ENCODE peak calls at places on chromosomes 11 and 22, in nine cellular contexts. M is GM04504; E is activated CD4-positive, alpha-beta T cell treated with anti-CD3 and anti-CD28 coated beads, Interleukin-2, amount 50 U/mL, for 1 hour; J is AG09309; G is fibroblast of mammary gland; B is WERI-Rb-1; P is cardiac muscle cell; T is NCI-H2029; A is cardiac fibroblast. V is an unnamed sample.
A peak's percentile ranks its signal among the peaks of the same experiment; 100 is the strongest.

GRCh38 chr11:122775675-122776271 is 62.5 kb upstream of the CRTAM start:
- DNase-seq in P (no peak), E (no peak), T (no peak), J (no peak), M (no peak), A (no peak), B (no peak), G (no peak), V (no peak)

GRCh38 chr11:77083553-77084245 is 16.9 kb downstream of the CAPN5 start:
- DNase-seq in A (no peak), M (no peak), P (no peak), J (no peak), E (no peak), T (no peak), B (no peak), G (no peak), V (no peak)

GRCh38 chr11:61791737-61792309 is 576 bp downstream of the TMEM258 start:
- DNase-seq in E (peak; percentile 25), M (peak; percentile 69), A (peak; percentile 95), P (peak; percentile 84), G (peak; percentile 96), J (peak; percentile 68), B (peak; percentile 73), T (peak; percentile 85), V (no peak)

GRCh38 chr11:110169738-110170137 is 76.5 kb downstream of the ZC3H12C start:
- DNase-seq in T (no peak), M (no peak), A (no peak), P (no peak), G (no peak), J (no peak), B (no peak), E (no peak), V (no peak)

GRCh38 chr22:19488884-19489843 is 9.4 kb downstream of the CDC45 start:
- DNase-seq in B (no peak), J (no peak), P (no peak), M (no peak), G (peak; percentile 30), T (no peak), E (no peak), A (peak; percentile 47), V (no peak)

GRCh38 chr11:66339163-66339675 is 3.0 kb upstream of the RIN1 start:
- DNase-seq in E (no peak), B (no peak), G (no peak), J (no peak), T (no peak), P (no peak), M (no peak), A (no peak), V (no peak)

GRCh38 chr11:61472282-61472681 is 36.3 kb upstream of the LRRC10B start:
- DNase-seq in B (no peak), A (peak; percentile 63), G (peak; percentile 81), T (no peak), M (no peak), J (no peak), P (no peak), E (no peak), V (no peak)

GRCh38 chr11:14609902-14610301 is 33.7 kb upstream of the PDE3B start:
- DNase-seq in M (no peak), P (no peak), E (no peak), B (no peak), J (no peak), G (no peak), A (no peak), T (no peak), V (no peak)

GRCh38 chr11:130452171-130452570 is 3.7 kb downstream of the ADAMTS15 start:
- DNase-seq in E (no peak), A (no peak), B (no peak), G (no peak), P (no peak), J (no peak), M (no peak), T (no peak), V (no peak)

GRCh38 chr11:70244698-70245097 is 25.8 kb upstream of the PPFIA1 start:
- DNase-seq in E (no peak), P (no peak), G (peak; percentile 83), T (no peak), J (peak; percentile 52), M (no peak), B (no peak), A (peak; percentile 97), V (no peak)

GRCh38 chr22:47628477-47629272 is 866.2 kb downstream of the TBC1D22A start:
- DNase-seq in B (no peak), A (no peak), T (no peak), P (no peak), J (no peak), G (no peak), E (no peak), M (no peak), V (no peak)

GRCh38 chr11:116793476-116794096 is 1.9 kb upstream of the APOA5 start:
- DNase-seq in M (no peak), P (no peak), J (no peak), B (no peak), A (peak; percentile 45), E (no peak), T (no peak), G (peak; percentile 33), V (no peak)

GRCh38 chr22:20584872-20585639 is 77.6 kb downstream of the MED15 start:
- DNase-seq in T (no peak), B (no peak), P (no peak), G (no peak), A (no peak), E (no peak), J (no peak), M (no peak), V (no peak)

GRCh38 chr11:28343304-28344233 is 235.4 kb downstream of the METTL15 start:
- DNase-seq in A (peak; percentile 88), P (no peak), M (peak; percentile 72), J (peak; percentile 48), G (peak; percentile 86), E (no peak), T (no peak), B (no peak), V (no peak)

GRCh38 chr11:112523477-112523876 is 262.8 kb upstream of the PLET1 start:
- DNase-seq in T (no peak), A (no peak), P (peak; percentile 47), B (no peak), G (peak; percentile 5), E (no peak), M (no peak), J (no peak), V (no peak)

GRCh38 chr11:61362542-61362875 is 335 bp downstream of the TMEM138 start:
- DNase-seq in P (peak; percentile 55), M (no peak), J (no peak), A (peak; percentile 66), E (peak; percentile 19), T (peak; percentile 54), B (peak; percentile 25), G (peak; percentile 72), V (peak; percentile 9)

GRCh38 chr11:130721736-130722135 is 194.5 kb downstream of the SNX19 start:
- DNase-seq in M (no peak), T (no peak), G (peak; percentile 83), J (no peak), A (peak; percentile 88), P (no peak), B (no peak), E (no peak), V (no peak)

GRCh38 chr22:49213731-49214352 is 613.8 kb downstream of the BRD1 start:
- DNase-seq in T (no peak), J (no peak), G (no peak), B (no peak), E (no peak), A (no peak), M (no peak), P (no peak), V (no peak)

GRCh38 chr11:58576792-58577440 is 1.3 kb upstream of the LPXN start:
- DNase-seq in T (no peak), P (no peak), M (peak; percentile 28), B (no peak), E (no peak), A (peak; percentile 73), G (peak; percentile 66), J (no peak), V (no peak)

GRCh38 chr11:118933486-118933885 is 7.8 kb upstream of the BCL9L start:
- DNase-seq in P (peak; percentile 54), B (no peak), J (no peak), M (no peak), T (no peak), A (no peak), G (peak; percentile 32), E (no peak), V (no peak)

GRCh38 chr22:22408731-22409696 is 99.5 kb downstream of the ZNF280B start:
- DNase-seq in E (no peak), G (peak; percentile 17), J (no peak), A (peak; percentile 48), T (no peak), B (peak; percentile 80), P (no peak), M (no peak), V (no peak)

GRCh38 chr11:95716266-95716665 is 73.3 kb downstream of the FAM76B start:
- DNase-seq in J (no peak), G (peak; percentile 78), E (no peak), M (no peak), A (peak; percentile 73), B (no peak), T (no peak), P (no peak), V (no peak)

GRCh38 chr11:1877211-1878133 is 14.2 kb downstream of the PRR33 start:
- DNase-seq in P (no peak), A (peak; percentile 62), E (no peak), M (no peak), T (no peak), J (no peak), B (no peak), G (peak; percentile 64), V (no peak)

GRCh38 chr11:123231263-123231662 is 36.2 kb upstream of the CLMP start:
- DNase-seq in E (no peak), G (peak; percentile 84), A (peak; percentile 60), M (peak; percentile 80), B (no peak), P (no peak), J (peak; percentile 55), T (no peak), V (no peak)

GRCh38 chr11:2295971-2296912 is 5.5 kb downstream of the C11orf21 start:
- DNase-seq in A (no peak), E (no peak), T (no peak), G (no peak), J (no peak), P (no peak), B (no peak), M (no peak), V (no peak)

GRCh38 chr11:129455756-129456436 is 80.2 kb downstream of the BARX2 start:
- DNase-seq in B (no peak), A (no peak), M (no peak), E (no peak), P (no peak), T (no peak), J (no peak), G (no peak), V (no peak)

GRCh38 chr11:61762216-61762615 is 9.8 kb downstream of the MYRF start:
- DNase-seq in T (no peak), G (no peak), P (no peak), J (no peak), E (no peak), B (no peak), M (no peak), A (no peak), V (no peak)

GRCh38 chr11:127493330-127493729 is 492.8 kb upstream of the KIRREL3 start:
- DNase-seq in M (no peak), T (no peak), E (no peak), G (no peak), J (no peak), P (peak; percentile 29), A (peak; percentile 25), B (peak; percentile 30), V (no peak)

GRCh38 chr22:36925388-36926290 is 12.2 kb downstream of the CSF2RB start:
- DNase-seq in B (no peak), A (peak; percentile 23), M (no peak), T (no peak), E (no peak), P (no peak), G (no peak), J (no peak), V (no peak)

GRCh38 chr11:18739684-18740083 is 13.7 kb upstream of the IGSF22 start:
- DNase-seq in E (no peak), M (no peak), G (no peak), P (no peak), B (no peak), A (no peak), T (no peak), J (no peak), V (no peak)

GRCh38 chr11:69834811-69835800 is 15.9 kb upstream of the FGF3 start:
- DNase-seq in G (no peak), P (no peak), B (no peak), T (no peak), A (no peak), M (no peak), J (no peak), E (no peak), V (no peak)

V was measured in CD8-positive, alpha-beta T cell.